ENCODE peak calls at places on chromosomes 4 and X, in eight cellular contexts. Y is endothelial cell of umbilical vein; D is ovary; G is cardiac muscle cell; O is naive thymus-derived CD4-positive, alpha-beta T cell; R is psoas muscle; N is mesenchymal stem cell; B is suprapubic skin. J is an unnamed sample. For H3K9me3, the result is how much of the 10 kb centered on the place peaks cover.

GRCh38 chr4:23438764-23439163 is 451.1 kb downstream of the PPARGC1A start:
- DNase-seq in N (no peak), R (no peak), B (no peak), Y (no peak), G (no peak), D (no peak), O (no peak), J (no peak)

GRCh38 chrX:53287493-53288138 is 6.2 kb upstream of the IQSEC2 start:
- DNase-seq in D (peak), N (peak), O (peak), Y (peak), R (peak), G (peak), B (peak), J (peak)

GRCh38 chr4:37682701-37683401 is 3.3 kb downstream of the RELL1 start:
- DNase-seq in D (no peak), N (peak), O (peak), R (no peak), Y (peak), B (no peak), G (no peak), J (no peak)

GRCh38 chr4:86005998-86006397 is 353.9 kb downstream of the MAPK10 start:
- DNase-seq in R (no peak), D (no peak), O (no peak), B (no peak), Y (no peak), N (no peak), G (no peak), J (no peak)

GRCh38 chr4:107939307-107939706 is 8.0 kb downstream of the CYP2U1 start:
- DNase-seq in O (no peak), Y (no peak), B (no peak), N (no peak), G (no peak), D (no peak), R (no peak), J (no peak)

GRCh38 chrX:46634577-46634976 is 61.0 kb downstream of the CHST7 start:
- DNase-seq in B (no peak), N (no peak), G (no peak), D (no peak), Y (no peak), R (no peak), O (no peak), J (no peak)

GRCh38 chrX:86148024-86148511 is at the start of gene DACH2:
- DNase-seq in O (peak), D (peak), N (peak), B (peak), G (peak), Y (peak), R (peak), J (peak)

GRCh38 chr4:57110635-57111546 is 706 bp upstream of the IGFBP7 start:
- DNase-seq in D (peak), Y (peak), N (peak), G (peak), R (no peak), B (no peak), O (no peak), J (peak)

GRCh38 chrX:10165580-10166247 is 8.9 kb downstream of the CLCN4 start:
- DNase-seq in N (no peak), R (no peak), Y (no peak), G (no peak), D (no peak), O (no peak), B (no peak), J (no peak)

GRCh38 chrX:6095469-6095868 is 133.2 kb downstream of the NLGN4X start:
- DNase-seq in Y (no peak), B (no peak), D (no peak), O (no peak), N (no peak), R (no peak), G (no peak), J (peak)

GRCh38 chrX:68992998-68993397 is 164.2 kb downstream of the EFNB1 start:
- DNase-seq in R (no peak), D (no peak), Y (no peak), G (no peak), B (peak), N (no peak), O (no peak), J (no peak)

GRCh38 chr4:175447006-175447405 is 365.1 kb downstream of the GPM6A start:
- DNase-seq in O (no peak), N (no peak), G (no peak), Y (no peak), B (no peak), D (no peak), R (no peak), J (no peak)

GRCh38 chr4:186722856-186723206 is 825 bp downstream of the FAT1 start:
- DNase-seq in G (no peak), N (no peak), O (no peak), R (no peak), D (no peak), Y (no peak), B (no peak), J (no peak)

GRCh38 chr4:139606600-139607301 is 50.7 kb upstream of the SETD7 start:
- DNase-seq in G (no peak), D (no peak), Y (no peak), O (no peak), N (peak), B (no peak), R (no peak), J (peak)

GRCh38 chr4:148112231-148112982 is 329.8 kb downstream of the NR3C2 start:
- DNase-seq in G (no peak), D (no peak), O (peak), R (no peak), Y (peak), N (peak), B (no peak), J (peak)

GRCh38 chr4:78829296-78829695 is 53.1 kb downstream of the BMP2K start:
- DNase-seq in R (no peak), O (no peak), N (no peak), Y (no peak), G (no peak), B (no peak), D (no peak), J (no peak)

GRCh38 chrX:132153166-132153565 is 25.3 kb upstream of the FRMD7 start:
- DNase-seq in R (no peak), G (no peak), B (no peak), O (no peak), D (no peak), Y (no peak), N (no peak), J (no peak)

GRCh38 chr4:89939994-89940393 is 45.3 kb downstream of the MMRN1 start:
- DNase-seq in R (no peak), N (peak), B (no peak), G (no peak), O (no peak), D (no peak), Y (peak), J (no peak)

GRCh38 chrX:16839224-16839851 is 30.8 kb downstream of the RBBP7 start:
- DNase-seq in N (no peak), Y (no peak), O (no peak), D (no peak), B (no peak), G (no peak), R (no peak), J (no peak)

GRCh38 chrX:131895002-131895401 is 128.1 kb upstream of the STK26 start:
- DNase-seq in N (peak), R (no peak), D (no peak), B (no peak), G (no peak), Y (no peak), O (no peak), J (no peak)

GRCh38 chr4:149574973-149575372 is 240.7 kb downstream of the IQCM start:
- DNase-seq in Y (no peak), D (no peak), R (no peak), B (no peak), O (no peak), G (no peak), N (no peak), J (no peak)

GRCh38 chrX:13051529-13052172 is 7.2 kb upstream of the FAM9C start:
- DNase-seq in G (no peak), N (no peak), R (no peak), O (peak), B (no peak), D (no peak), Y (peak), J (no peak)

GRCh38 chr4:124191329-124191728 is 521.2 kb downstream of the ANKRD50 start:
- DNase-seq in Y (no peak), O (no peak), N (no peak), B (no peak), R (no peak), D (no peak), G (no peak), J (no peak)

GRCh38 chrX:41047878-41048534 is 37.2 kb upstream of the USP9X start:
- DNase-seq in N (no peak), D (no peak), R (no peak), G (no peak), O (no peak), B (no peak), Y (no peak), J (no peak)

GRCh38 chr4:185212566-185212965 is 3.2 kb downstream of the SNX25 start:
- DNase-seq in Y (no peak), B (no peak), R (no peak), D (no peak), O (no peak), G (no peak), N (no peak), J (no peak)

GRCh38 chr4:185773419-185773818 is 38.6 kb downstream of the SORBS2 start:
- DNase-seq in O (no peak), Y (peak), R (peak), B (no peak), G (peak), N (no peak), D (no peak), J (no peak)

GRCh38 chr4:56843421-56843899 is 22.0 kb upstream of the SPINK2 start:
- DNase-seq in N (no peak), O (no peak), D (peak), G (no peak), Y (no peak), R (no peak), B (no peak), J (no peak)

GRCh38 chr4:27921236-27921635 is 1060.6 kb downstream of the STIM2 start:
- DNase-seq in B (no peak), D (no peak), R (no peak), Y (no peak), G (no peak), N (no peak), O (no peak), J (no peak)

GRCh38 chr4:140019619-140020367 is 134.2 kb downstream of the MAML3 start:
- DNase-seq in B (no peak), O (no peak), G (no peak), D (no peak), Y (no peak), N (no peak), R (no peak), J (no peak)

GRCh38 chr4:2390146-2390545 is 28.3 kb downstream of the ZFYVE28 start:
- DNase-seq in B (no peak), O (no peak), Y (no peak), R (no peak), D (no peak), N (no peak), G (no peak), J (no peak)

GRCh38 chr4:168880811-168881595 is 129.1 kb downstream of the CBR4 start:
- DNase-seq in Y (no peak), R (no peak), O (no peak), G (no peak), N (peak), D (no peak), B (no peak), J (no peak)

GRCh38 chr4:5798447-5798846 is 87.4 kb downstream of the EVC start:
- DNase-seq in Y (no peak), B (peak), R (no peak), O (no peak), G (no peak), D (no peak), N (no peak), J (no peak)

GRCh38 chr4:124262211-124263179 is 450.0 kb downstream of the ANKRD50 start:
- DNase-seq in N (peak), D (peak), Y (peak), B (peak), O (peak), G (peak), R (peak), J (peak)

GRCh38 chr4:2623442-2623841 is 87.0 kb downstream of the FAM193A start:
- DNase-seq in B (no peak), R (no peak), D (no peak), Y (no peak), N (no peak), G (no peak), O (no peak), J (no peak)

GRCh38 chr4:87012265-87012953 is 77.6 kb downstream of the AFF1 start:
- DNase-seq in R (no peak), B (no peak), Y (no peak), N (no peak), O (no peak), G (no peak), D (no peak), J (no peak)
- H3K4me3 ChIP-seq in R (peak), B (no peak), Y (no peak), N (no peak), O (no peak), G (no peak), D (no peak), J (no peak)

GRCh38 chr4:45072981-45073380 is 346.6 kb upstream of the GNPDA2 start:
- DNase-seq in O (no peak), Y (no peak), G (no peak), N (peak), B (no peak), R (no peak), D (no peak), J (no peak)
- H3K9me3 ChIP-seq in O (under half), Y (under half), G (under half), N (under half), B (under half), R (under half), D (under half), J (under half)

DNA sequence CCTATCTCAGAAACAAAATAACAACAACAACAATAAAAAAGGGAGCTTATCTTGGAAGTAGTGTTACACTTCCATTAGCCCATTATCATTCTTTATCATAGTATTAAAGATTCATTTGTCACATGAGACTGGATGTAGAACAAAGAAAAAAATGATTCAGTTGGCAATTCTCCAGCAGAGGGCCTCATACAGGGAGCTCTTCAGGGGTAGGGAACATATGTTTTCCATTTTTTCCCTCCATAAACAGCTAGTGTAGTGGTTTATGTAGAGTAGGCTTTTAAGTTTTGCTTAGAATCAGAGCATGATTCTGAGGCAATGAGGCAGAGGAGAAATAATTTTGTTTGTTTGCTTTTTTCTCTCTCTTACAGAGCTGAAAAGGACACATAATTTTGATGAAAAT is 5.8 kb downstream of the CPE start:
- DNase-seq in N (no peak), B (no peak), G (no peak), R (no peak), Y (peak), D (no peak), O (no peak), J (peak)
- H3K4me3 ChIP-seq in N (no peak), B (no peak), G (no peak), R (no peak), Y (no peak), D (no peak), O (no peak), J (no peak)

GRCh38 chrX:83019258-83019657 is 488.8 kb upstream of the POU3F4 start:
- DNase-seq in G (no peak), R (no peak), B (no peak), D (no peak), N (no peak), O (no peak), Y (no peak), J (no peak)

GRCh38 chrX:83022020-83022419 is 486.1 kb upstream of the POU3F4 start:
- DNase-seq in D (no peak), B (no peak), R (no peak), N (peak), O (no peak), G (no peak), Y (no peak), J (no peak)
- H3K9me3 ChIP-seq in D (under half), B (under half), R (under half), N (under half), O (under half), G (under half), Y (under half), J (under half)

GRCh38 chrX:20263474-20263873 is 3.2 kb downstream of the RPS6KA3 start:
- DNase-seq in N (peak), B (no peak), Y (peak), O (no peak), G (no peak), R (no peak), D (no peak), J (no peak)
- H3K4me3 ChIP-seq in N (no peak), B (no peak), Y (no peak), O (peak), G (no peak), R (peak), D (no peak), J (no peak)

DNA sequence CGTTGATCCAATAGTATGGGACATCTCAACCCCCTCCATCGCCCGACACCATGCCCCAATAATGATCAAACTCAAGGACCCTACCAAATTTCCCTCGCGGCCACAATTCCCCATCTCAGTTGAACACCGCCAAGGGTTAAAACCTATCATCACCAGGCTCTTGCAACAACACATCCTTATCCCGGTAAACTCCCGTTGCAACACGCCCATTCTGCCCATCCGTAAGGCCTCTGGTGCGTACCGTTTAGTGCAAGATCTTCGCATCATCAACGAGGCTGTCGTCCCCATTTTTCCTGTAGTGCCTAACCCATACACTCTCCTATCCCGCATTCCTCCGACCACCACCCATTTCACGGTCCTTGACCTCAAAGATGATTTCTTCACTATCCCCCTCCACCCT is 960.5 kb downstream of the RPA4 start:
- DNase-seq in G (no peak), D (no peak), R (no peak), O (no peak), N (no peak), Y (no peak), B (no peak), J (no peak)
- H3K9me3 ChIP-seq in G (under half), D (under half), R (under half), O (under half), N (under half), Y (under half), B (under half), J (under half)

GRCh38 chrX:49784747-49785280 is 44.3 kb upstream of the PAGE4 start:
- DNase-seq in R (no peak), G (no peak), B (no peak), N (no peak), Y (no peak), D (no peak), O (no peak), J (no peak)
- H3K4me3 ChIP-seq in R (no peak), G (no peak), B (no peak), N (no peak), Y (no peak), D (no peak), O (no peak), J (no peak)

GRCh38 chr4:49516796-49517195 is 530.7 kb downstream of the CWH43 start:
- DNase-seq in B (peak), N (no peak), O (no peak), D (no peak), G (no peak), R (no peak), Y (no peak), J (no peak)
- H3K9me3 ChIP-seq in B (under half), N (under half), O (under half), D (under half), G (under half), R (under half), Y (under half), J (under half)

DNA sequence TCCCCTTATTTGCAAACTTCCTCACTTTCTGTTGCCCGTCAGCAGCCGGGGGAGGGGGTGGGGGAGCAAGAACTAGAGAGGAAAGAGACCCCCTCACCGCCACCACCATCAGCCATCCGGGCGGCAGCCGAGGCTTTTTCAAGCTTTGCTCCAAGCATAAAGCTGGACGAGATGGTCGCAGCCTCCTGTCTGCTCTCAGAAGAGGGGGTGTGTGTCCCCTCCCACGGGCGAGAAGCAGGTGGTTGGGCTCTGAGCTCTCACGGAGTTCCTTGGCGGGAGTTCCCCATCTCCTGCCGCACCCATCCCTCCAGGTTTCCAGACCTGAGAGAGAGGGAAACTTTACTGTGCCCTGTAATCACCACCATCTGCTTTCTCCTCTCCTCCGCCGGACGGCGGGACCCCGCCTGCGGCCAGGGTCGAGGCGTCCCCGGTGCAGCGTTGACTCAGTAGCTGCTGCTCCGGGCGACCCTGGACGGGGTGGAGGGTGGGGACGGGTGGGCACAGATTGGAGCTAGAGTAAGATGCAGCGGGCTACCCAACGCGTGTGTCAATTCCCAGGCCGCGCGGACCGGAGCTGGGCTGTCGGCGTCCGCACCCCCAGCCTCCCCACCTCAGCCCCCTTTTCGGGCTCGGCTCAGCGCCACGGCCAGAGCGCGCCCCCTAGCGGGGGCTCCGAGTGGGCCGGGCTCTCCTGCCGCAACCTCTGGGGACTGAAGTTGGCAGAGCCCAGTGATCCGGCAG is 4.8 kb upstream of the ARX start:
- DNase-seq in O (peak), N (no peak), R (no peak), B (no peak), G (peak), D (peak), Y (no peak), J (peak)
- H3K4me3 ChIP-seq in O (no peak), N (no peak), R (peak), B (peak), G (peak), D (peak), Y (no peak), J (peak)

J was measured in A673.